ENCODE peak calls at places on chromosomes 4 and X, in six cellular contexts. One of them, this sample, is unnamed.

GRCh38 chr4:174538123-174538875 is 16.0 kb upstream of the HPGD start:
- DNase-seq in progenitor cell of endocrine pancreas: no peak
- DNase-seq in BE2C: no peak
- DNase-seq in fibroblast of lung: no peak
- DNase-seq in neural crest cell: no peak
- DNase-seq in HFF-Myc: no peak
- DNase-seq in this sample: no peak

GRCh38 chr4:57124145-57124544 is 14.0 kb upstream of the IGFBP7 start:
- DNase-seq in progenitor cell of endocrine pancreas: no peak
- DNase-seq in BE2C: peak
- DNase-seq in fibroblast of lung: no peak
- DNase-seq in neural crest cell: no peak
- DNase-seq in HFF-Myc: no peak
- DNase-seq in this sample: no peak

GRCh38 chrX:149527705-149528104 is 13.1 kb upstream of the EOLA1 start:
- DNase-seq in progenitor cell of endocrine pancreas: no peak
- DNase-seq in BE2C: no peak
- DNase-seq in fibroblast of lung: no peak
- DNase-seq in neural crest cell: no peak
- DNase-seq in HFF-Myc: no peak
- DNase-seq in this sample: peak

GRCh38 chrX:114097866-114098265 is 486.0 kb upstream of the HTR2C start:
- DNase-seq in progenitor cell of endocrine pancreas: no peak
- DNase-seq in BE2C: no peak
- DNase-seq in fibroblast of lung: no peak
- DNase-seq in neural crest cell: no peak
- DNase-seq in HFF-Myc: no peak
- DNase-seq in this sample: no peak

GRCh38 chr4:78578674-78579430 is 27.3 kb downstream of the ANXA3 start:
- DNase-seq in progenitor cell of endocrine pancreas: no peak
- DNase-seq in BE2C: no peak
- DNase-seq in fibroblast of lung: no peak
- DNase-seq in neural crest cell: no peak
- DNase-seq in HFF-Myc: no peak
- DNase-seq in this sample: no peak

GRCh38 chr4:69066945-69067344 is 29.3 kb upstream of the UGT2B7 start:
- DNase-seq in progenitor cell of endocrine pancreas: no peak
- DNase-seq in BE2C: no peak
- DNase-seq in fibroblast of lung: no peak
- DNase-seq in neural crest cell: no peak
- DNase-seq in HFF-Myc: no peak
- DNase-seq in this sample: no peak

GRCh38 chr4:189232274-189232673 is 708.4 kb upstream of the FRG1 start:
- DNase-seq in progenitor cell of endocrine pancreas: no peak
- DNase-seq in BE2C: no peak
- DNase-seq in fibroblast of lung: no peak
- DNase-seq in neural crest cell: no peak
- DNase-seq in HFF-Myc: no peak
- DNase-seq in this sample: peak

GRCh38 chrX:37785569-37785968 is 5.7 kb downstream of the CYBB start:
- DNase-seq in progenitor cell of endocrine pancreas: no peak
- DNase-seq in BE2C: no peak
- DNase-seq in fibroblast of lung: no peak
- DNase-seq in neural crest cell: no peak
- DNase-seq in HFF-Myc: no peak
- DNase-seq in this sample: no peak

GRCh38 chrX:16187024-16187698 is 19.9 kb downstream of the MAGEB17 start:
- DNase-seq in progenitor cell of endocrine pancreas: no peak
- DNase-seq in BE2C: no peak
- DNase-seq in fibroblast of lung: no peak
- DNase-seq in neural crest cell: no peak
- DNase-seq in HFF-Myc: no peak
- DNase-seq in this sample: no peak

GRCh38 chrX:122113896-122114295 is 1066.5 kb downstream of the GLUD2 start:
- DNase-seq in progenitor cell of endocrine pancreas: no peak
- DNase-seq in BE2C: no peak
- DNase-seq in fibroblast of lung: no peak
- DNase-seq in neural crest cell: no peak
- DNase-seq in HFF-Myc: no peak
- DNase-seq in this sample: no peak

GRCh38 chr4:165721815-165722214 is 151.2 kb upstream of the TLL1 start:
- DNase-seq in progenitor cell of endocrine pancreas: no peak
- DNase-seq in BE2C: no peak
- DNase-seq in fibroblast of lung: no peak
- DNase-seq in neural crest cell: no peak
- DNase-seq in HFF-Myc: no peak
- DNase-seq in this sample: no peak

GRCh38 chrX:21725498-21725897 is 32.4 kb downstream of the SMPX start:
- DNase-seq in progenitor cell of endocrine pancreas: no peak
- DNase-seq in BE2C: peak
- DNase-seq in fibroblast of lung: peak
- DNase-seq in neural crest cell: no peak
- DNase-seq in HFF-Myc: no peak
- DNase-seq in this sample: peak

GRCh38 chr4:53476232-53477037 is 99.0 kb downstream of the FIP1L1 start:
- DNase-seq in progenitor cell of endocrine pancreas: no peak
- DNase-seq in BE2C: no peak
- DNase-seq in fibroblast of lung: peak
- DNase-seq in neural crest cell: no peak
- DNase-seq in HFF-Myc: peak
- DNase-seq in this sample: peak

GRCh38 chrX:42686296-42686695 is 91.7 kb downstream of the PPP1R2C start:
- DNase-seq in progenitor cell of endocrine pancreas: no peak
- DNase-seq in BE2C: no peak
- DNase-seq in fibroblast of lung: no peak
- DNase-seq in neural crest cell: no peak
- DNase-seq in HFF-Myc: no peak
- DNase-seq in this sample: no peak

GRCh38 chr4:73152893-73153292 is 83.4 kb upstream of the COX18 start:
- DNase-seq in progenitor cell of endocrine pancreas: no peak
- DNase-seq in BE2C: no peak
- DNase-seq in fibroblast of lung: peak
- DNase-seq in neural crest cell: no peak
- DNase-seq in HFF-Myc: no peak
- DNase-seq in this sample: no peak

GRCh38 chrX:51459125-51459524 is 37.3 kb downstream of the NUDT11 start:
- DNase-seq in progenitor cell of endocrine pancreas: no peak
- DNase-seq in BE2C: peak
- DNase-seq in fibroblast of lung: peak
- DNase-seq in neural crest cell: no peak
- DNase-seq in HFF-Myc: no peak
- DNase-seq in this sample: peak

GRCh38 chr4:144820706-144821105 is 174.8 kb downstream of the HHIP start:
- DNase-seq in progenitor cell of endocrine pancreas: no peak
- DNase-seq in BE2C: no peak
- DNase-seq in fibroblast of lung: peak
- DNase-seq in neural crest cell: no peak
- DNase-seq in HFF-Myc: peak
- DNase-seq in this sample: peak

GRCh38 chrX:134737061-134737460 is 78.8 kb upstream of the PLAC1 start:
- DNase-seq in progenitor cell of endocrine pancreas: no peak
- DNase-seq in BE2C: no peak
- DNase-seq in fibroblast of lung: peak
- DNase-seq in neural crest cell: no peak
- DNase-seq in HFF-Myc: no peak
- DNase-seq in this sample: peak

GRCh38 chr4:107689912-107690587 is 30.0 kb downstream of the PAPSS1 start:
- DNase-seq in progenitor cell of endocrine pancreas: no peak
- DNase-seq in BE2C: no peak
- DNase-seq in fibroblast of lung: peak
- DNase-seq in neural crest cell: no peak
- DNase-seq in HFF-Myc: peak
- DNase-seq in this sample: peak

GRCh38 chr4:149164282-149164681 is 651.4 kb downstream of the IQCM start:
- DNase-seq in progenitor cell of endocrine pancreas: no peak
- DNase-seq in BE2C: no peak
- DNase-seq in fibroblast of lung: peak
- DNase-seq in neural crest cell: no peak
- DNase-seq in HFF-Myc: peak
- DNase-seq in this sample: peak

GRCh38 chrX:113790987-113791386 is 792.9 kb upstream of the HTR2C start:
- DNase-seq in progenitor cell of endocrine pancreas: no peak
- DNase-seq in BE2C: no peak
- DNase-seq in fibroblast of lung: no peak
- DNase-seq in neural crest cell: no peak
- DNase-seq in HFF-Myc: no peak
- DNase-seq in this sample: no peak

GRCh38 chrX:135340827-135341226 is 31.5 kb downstream of the ETDC start:
- DNase-seq in progenitor cell of endocrine pancreas: no peak
- DNase-seq in BE2C: peak
- DNase-seq in fibroblast of lung: peak
- DNase-seq in neural crest cell: no peak
- DNase-seq in HFF-Myc: no peak
- DNase-seq in this sample: peak

GRCh38 chrX:56798866-56799864 is 70.1 kb downstream of the NBDY start:
- DNase-seq in progenitor cell of endocrine pancreas: no peak
- DNase-seq in BE2C: no peak
- DNase-seq in fibroblast of lung: no peak
- DNase-seq in neural crest cell: no peak
- DNase-seq in HFF-Myc: no peak
- DNase-seq in this sample: no peak

GRCh38 chr4:23202712-23203247 is 510.0 kb downstream of the GBA3 start:
- DNase-seq in progenitor cell of endocrine pancreas: no peak
- DNase-seq in BE2C: no peak
- DNase-seq in fibroblast of lung: no peak
- DNase-seq in neural crest cell: no peak
- DNase-seq in HFF-Myc: no peak
- DNase-seq in this sample: no peak

GRCh38 chr4:73267050-73267449 is 8.5 kb upstream of the ANKRD17 start:
- DNase-seq in progenitor cell of endocrine pancreas: no peak
- DNase-seq in BE2C: no peak
- DNase-seq in fibroblast of lung: no peak
- DNase-seq in neural crest cell: no peak
- DNase-seq in HFF-Myc: no peak
- DNase-seq in this sample: no peak

GRCh38 chrX:15136795-15137194 is 133.1 kb downstream of the ASB9 start:
- DNase-seq in progenitor cell of endocrine pancreas: no peak
- DNase-seq in BE2C: no peak
- DNase-seq in fibroblast of lung: no peak
- DNase-seq in neural crest cell: no peak
- DNase-seq in HFF-Myc: no peak
- DNase-seq in this sample: no peak

GRCh38 chr4:121792966-121793365 is 8.2 kb upstream of the EXOSC9 start:
- DNase-seq in progenitor cell of endocrine pancreas: no peak
- DNase-seq in BE2C: no peak
- DNase-seq in fibroblast of lung: no peak
- DNase-seq in neural crest cell: no peak
- DNase-seq in HFF-Myc: no peak
- DNase-seq in this sample: no peak

DNA sequence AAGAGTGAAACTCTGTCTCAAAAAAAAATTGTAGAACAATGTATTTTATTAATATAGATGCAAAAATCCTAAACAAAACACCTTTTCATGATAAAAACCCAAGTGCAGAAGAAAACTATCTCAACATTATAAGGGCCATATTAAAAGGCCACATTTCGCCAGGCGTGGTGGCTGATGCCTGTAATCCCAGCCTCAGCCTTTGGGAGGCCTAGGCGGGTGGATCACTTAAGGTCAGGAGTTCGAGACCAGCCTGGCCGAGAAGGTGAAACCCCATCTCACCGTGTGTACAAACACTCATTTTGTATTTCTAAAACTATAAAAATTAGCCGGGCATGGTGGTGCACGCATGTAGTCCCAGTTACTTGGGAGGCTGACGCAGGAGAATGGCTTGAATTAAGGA is 9.9 kb upstream of the FAM193A start:
- DNase-seq in progenitor cell of endocrine pancreas: no peak
- DNase-seq in BE2C: no peak
- DNase-seq in fibroblast of lung: no peak
- DNase-seq in neural crest cell: no peak
- DNase-seq in HFF-Myc: no peak
- DNase-seq in this sample: no peak
- TF ChIP-seq CTCF in progenitor cell of endocrine pancreas: no peak
- TF ChIP-seq CTCF in BE2C: no peak
- TF ChIP-seq CTCF in fibroblast of lung: no peak
- TF ChIP-seq CTCF in neural crest cell: peak
- TF ChIP-seq CTCF in HFF-Myc: no peak
- TF ChIP-seq CTCF in this sample: no peak

GRCh38 chr4:15897577-15897976 is 41.0 kb downstream of the FGFBP1 start:
- DNase-seq in progenitor cell of endocrine pancreas: no peak
- DNase-seq in BE2C: no peak
- DNase-seq in fibroblast of lung: no peak
- DNase-seq in neural crest cell: no peak
- DNase-seq in HFF-Myc: no peak
- DNase-seq in this sample: no peak

GRCh38 chr4:15894393-15894792 is 44.1 kb downstream of the FGFBP1 start:
- DNase-seq in progenitor cell of endocrine pancreas: no peak
- DNase-seq in BE2C: no peak
- DNase-seq in fibroblast of lung: no peak
- DNase-seq in neural crest cell: no peak
- DNase-seq in HFF-Myc: no peak
- DNase-seq in this sample: no peak

GRCh38 chr4:15893967-15894366 is 44.6 kb downstream of the FGFBP1 start:
- DNase-seq in progenitor cell of endocrine pancreas: no peak
- DNase-seq in BE2C: no peak
- DNase-seq in fibroblast of lung: peak
- DNase-seq in neural crest cell: no peak
- DNase-seq in HFF-Myc: peak
- DNase-seq in this sample: peak

GRCh38 chr4:15894923-15895411 is 43.6 kb downstream of the FGFBP1 start:
- DNase-seq in progenitor cell of endocrine pancreas: no peak
- DNase-seq in BE2C: no peak
- DNase-seq in fibroblast of lung: no peak
- DNase-seq in neural crest cell: no peak
- DNase-seq in HFF-Myc: no peak
- DNase-seq in this sample: peak

GRCh38 chr4:15895517-15895916 is 43.0 kb downstream of the FGFBP1 start:
- DNase-seq in progenitor cell of endocrine pancreas: no peak
- DNase-seq in BE2C: no peak
- DNase-seq in fibroblast of lung: no peak
- DNase-seq in neural crest cell: no peak
- DNase-seq in HFF-Myc: no peak
- DNase-seq in this sample: peak
- TF ChIP-seq CTCF in progenitor cell of endocrine pancreas: no peak
- TF ChIP-seq CTCF in BE2C: no peak
- TF ChIP-seq CTCF in fibroblast of lung: no peak
- TF ChIP-seq CTCF in neural crest cell: no peak
- TF ChIP-seq CTCF in HFF-Myc: no peak
- TF ChIP-seq CTCF in this sample: no peak

GRCh38 chrX:40871385-40872082 is 136.2 kb upstream of the MED14 start:
- DNase-seq in progenitor cell of endocrine pancreas: no peak
- DNase-seq in BE2C: no peak
- DNase-seq in fibroblast of lung: peak
- DNase-seq in neural crest cell: no peak
- DNase-seq in HFF-Myc: no peak
- DNase-seq in this sample: peak
- TF ChIP-seq CTCF in progenitor cell of endocrine pancreas: no peak
- TF ChIP-seq CTCF in BE2C: no peak
- TF ChIP-seq CTCF in fibroblast of lung: no peak
- TF ChIP-seq CTCF in neural crest cell: no peak
- TF ChIP-seq CTCF in HFF-Myc: no peak
- TF ChIP-seq CTCF in this sample: peak

DNA sequence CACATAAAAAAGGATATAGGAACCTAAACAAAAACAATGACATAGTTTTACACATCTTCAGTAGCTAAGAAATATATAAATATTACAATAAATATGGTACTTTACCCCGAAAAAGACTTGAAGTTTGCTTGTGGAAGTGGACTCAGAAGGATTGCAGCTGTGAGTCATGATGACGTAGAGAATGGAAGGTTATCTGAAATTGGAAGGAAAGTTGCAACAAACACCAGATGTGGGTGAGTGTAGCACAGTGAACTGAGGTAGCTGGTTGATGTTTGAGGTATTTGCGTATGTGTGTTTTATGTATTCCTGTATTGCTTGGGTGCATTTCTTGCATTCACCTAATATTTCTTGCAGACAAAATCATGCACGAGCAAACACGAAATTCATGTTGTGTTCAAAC is 113.0 kb downstream of the ARX start:
- DNase-seq in progenitor cell of endocrine pancreas: no peak
- DNase-seq in BE2C: no peak
- DNase-seq in fibroblast of lung: peak
- DNase-seq in neural crest cell: no peak
- DNase-seq in HFF-Myc: peak
- DNase-seq in this sample: peak
- TF ChIP-seq CTCF in progenitor cell of endocrine pancreas: no peak
- TF ChIP-seq CTCF in BE2C: no peak
- TF ChIP-seq CTCF in fibroblast of lung: no peak
- TF ChIP-seq CTCF in neural crest cell: no peak
- TF ChIP-seq CTCF in HFF-Myc: no peak
- TF ChIP-seq CTCF in this sample: no peak

This sample was measured in AG10803.